ENCODE peak calls at places on chromosomes 11 and 22, in ten cellular contexts. S, J, E, B, W, X, K, I, P and F are unnamed samples.
A peak's percentile ranks its signal among the peaks of the same experiment; 100 is the strongest.

GRCh38 chr11:66845876-66846212 is 2.6 kb downstream of the RCE1 start:
- DNase-seq in S (no peak), J (no peak), E (no peak), B (no peak), W (no peak), X (no peak), K (no peak), I (peak; percentile 19), P (no peak), F (no peak)

GRCh38 chr11:84045146-84045545 is 759.0 kb upstream of the CCDC90B start:
- DNase-seq in S (no peak), J (no peak), E (no peak), B (no peak), W (no peak), X (no peak), K (no peak), I (no peak), P (no peak), F (no peak)

GRCh38 chr11:57791321-57792059 is 29.9 kb downstream of the CTNND1 start:
- DNase-seq in S (peak; percentile 63), J (no peak), E (no peak), B (no peak), W (no peak), X (no peak), K (no peak), I (no peak), P (no peak), F (no peak)

GRCh38 chr11:67507242-67507890 is 596 bp downstream of the CDK2AP2 start:
- DNase-seq in S (peak; percentile 92), J (no peak), E (no peak), B (no peak), W (peak; percentile 70), X (no peak), K (peak; percentile 32), I (no peak), P (peak; percentile 64), F (no peak)

GRCh38 chr11:9662273-9662672 is 1.6 kb upstream of the SWAP70 start:
- DNase-seq in S (peak; percentile 29), J (peak; percentile 50), E (no peak), B (no peak), W (no peak), X (peak; percentile 32), K (no peak), I (no peak), P (no peak), F (no peak)

GRCh38 chr11:125214466-125215204 is 50.1 kb downstream of the PKNOX2 start:
- DNase-seq in S (no peak), J (no peak), E (peak; percentile 58), B (no peak), W (no peak), X (peak; percentile 6), K (no peak), I (peak; percentile 69), P (no peak), F (no peak)

GRCh38 chr22:50046019-50046415 is 12.1 kb downstream of the TTLL8 start:
- DNase-seq in S (no peak), J (no peak), E (no peak), B (no peak), W (no peak), X (no peak), K (no peak), I (no peak), P (no peak), F (no peak)

GRCh38 chr11:128305588-128305987 is 281.8 kb downstream of the ETS1 start:
- DNase-seq in S (no peak), J (no peak), E (no peak), B (no peak), W (no peak), X (no peak), K (no peak), I (no peak), P (no peak), F (no peak)

GRCh38 chr11:69511358-69512015 is 30.0 kb downstream of the LINC01488 start:
- DNase-seq in S (no peak), J (peak; percentile 30), E (peak; percentile 14), B (no peak), W (no peak), X (peak; percentile 12), K (peak; percentile 53), I (no peak), P (peak; percentile 90), F (no peak)

GRCh38 chr11:45665206-45665932 is at the start of gene CHST1:
- DNase-seq in S (no peak), J (no peak), E (peak; percentile 82), B (no peak), W (peak; percentile 75), X (peak; percentile 33), K (peak; percentile 38), I (peak; percentile 65), P (no peak), F (no peak)

GRCh38 chr11:43735931-43736330 is 55.4 kb downstream of the HSD17B12 start:
- DNase-seq in S (peak; percentile 35), J (no peak), E (no peak), B (no peak), W (no peak), X (no peak), K (peak; percentile 63), I (no peak), P (peak; percentile 76), F (peak; percentile 52)

GRCh38 chr11:94112182-94112960 is 16.3 kb upstream of the PANX1 start:
- DNase-seq in S (no peak), J (no peak), E (no peak), B (no peak), W (no peak), X (no peak), K (no peak), I (no peak), P (no peak), F (no peak)